ENCODE peak calls at places on chromosomes 13 and 19, in ten cellular contexts. P is activated T-helper 1 cell treated with anti-CD3 and anti-CD28 coated beads, Interleukin-2, amount 50 U/mL, for 16 hours; O is HAP-1; L is hypothalamus; Q is astrocyte; M is amygdala; T is T-helper 22 cell; W is adrenal gland; Z is H9; R is activated naive CD4-positive, alpha-beta T cell treated with anti-CD3 and anti-CD28 coated beads, Interleukin-2, amount 10 ng/mL, durations not matched to agents 7 days and 5 days. B is an unnamed sample.

GRCh38 chr19:7851623-7852500 is 21.8 kb downstream of the EVI5L start:
- DNase-seq in Z (no peak), Q (no peak), O (no peak), T (no peak), L (peak; percentile 94), W (no peak), R (no peak), M (peak; percentile 75), P (no peak), B (no peak)

GRCh38 chr19:1481893-1482360 is 2.9 kb upstream of the C19orf25 start:
- DNase-seq in Z (no peak), W (no peak), Q (no peak), M (no peak), O (no peak), P (no peak), T (no peak), R (no peak), L (no peak), B (no peak)

GRCh38 chr13:28179974-28180373 is 41.6 kb downstream of the PAN3 start:
- DNase-seq in R (no peak), O (no peak), M (no peak), T (no peak), Z (no peak), L (no peak), Q (no peak), P (no peak), W (no peak), B (no peak)

GRCh38 chr13:74773263-74773662 is 639.1 kb upstream of the KLF12 start:
- DNase-seq in Z (no peak), O (no peak), W (no peak), T (no peak), R (no peak), Q (no peak), P (no peak), M (no peak), L (no peak), B (no peak)

GRCh38 chr13:95100525-95101121 is 200.6 kb downstream of the ABCC4 start:
- DNase-seq in R (no peak), Q (peak; percentile 73), M (no peak), O (peak; percentile 90), Z (no peak), W (no peak), L (no peak), P (no peak), T (no peak), B (no peak)

GRCh38 chr19:43372462-43372861 is 19.0 kb downstream of the CD177 start:
- DNase-seq in T (no peak), R (no peak), P (no peak), L (no peak), O (no peak), M (no peak), W (no peak), Q (no peak), Z (no peak), B (no peak)

GRCh38 chr19:56144816-56145215 is 3.7 kb downstream of the ZNF444 start:
- DNase-seq in W (no peak), L (no peak), O (no peak), R (no peak), P (no peak), M (no peak), Z (no peak), Q (no peak), T (no peak), B (no peak)

GRCh38 chr19:50708179-50708879 is 11.3 kb downstream of the SHANK1 start:
- DNase-seq in R (no peak), P (no peak), T (no peak), M (no peak), Q (no peak), L (no peak), W (no peak), O (no peak), Z (no peak), B (no peak)

GRCh38 chr19:36212895-36213294 is 1.6 kb downstream of the ZNF565 start:
- DNase-seq in R (no peak), Q (no peak), O (no peak), Z (no peak), W (no peak), P (no peak), T (no peak), L (no peak), M (no peak), B (no peak)

GRCh38 chr13:114115796-114116195 is 16.6 kb downstream of the RASA3 start:
- DNase-seq in P (no peak), Z (no peak), O (no peak), Q (no peak), W (no peak), M (no peak), L (no peak), R (no peak), T (no peak), B (no peak)

GRCh38 chr13:33787051-33787591 is 30.8 kb upstream of the RFC3 start:
- DNase-seq in W (no peak), R (peak; percentile 21), T (no peak), P (no peak), L (no peak), O (no peak), M (no peak), Z (no peak), Q (no peak), B (no peak)

GRCh38 chr19:2290441-2291184 is 8.6 kb upstream of the PEAK3 start:
- DNase-seq in P (no peak), O (no peak), L (no peak), M (no peak), R (peak; percentile 53), Q (no peak), W (no peak), Z (peak; percentile 67), T (no peak), B (no peak)

GRCh38 chr19:11420429-11420893 is 1.3 kb upstream of the RGL3 start:
- DNase-seq in P (no peak), R (no peak), T (no peak), L (peak; percentile 12), M (no peak), Q (no peak), W (peak; percentile 85), Z (no peak), O (no peak), B (no peak)

GRCh38 chr19:35549174-35549788 is 3.9 kb downstream of the TMEM147 start:
- DNase-seq in R (peak; percentile 71), Q (no peak), T (peak; percentile 24), P (no peak), M (no peak), W (peak; percentile 72), O (peak; percentile 64), Z (peak; percentile 79), L (peak; percentile 29), B (peak; percentile 22)

GRCh38 chr19:35689836-35690235 is 14.5 kb upstream of the ZBTB32 start:
- DNase-seq in T (no peak), L (no peak), Z (no peak), P (no peak), M (no peak), W (no peak), R (no peak), Q (no peak), O (no peak), B (no peak)

GRCh38 chr13:40370662-40371061 is 295.8 kb downstream of the FOXO1 start:
- DNase-seq in W (no peak), M (no peak), R (no peak), P (no peak), T (no peak), Z (no peak), L (no peak), O (no peak), Q (no peak), B (no peak)

GRCh38 chr13:98649861-98650260 is 73.0 kb upstream of the STK24 start:
- DNase-seq in Z (no peak), R (no peak), M (no peak), L (no peak), W (no peak), P (no peak), T (no peak), O (no peak), Q (no peak), B (no peak)

GRCh38 chr13:94435604-94436226 is 43.8 kb downstream of the DCT start:
- DNase-seq in P (no peak), O (peak; percentile 47), L (peak; percentile 8), M (no peak), R (no peak), T (no peak), W (no peak), Q (peak; percentile 33), Z (no peak), B (peak; percentile 35)

GRCh38 chr19:16001481-16002312 is 52.9 kb downstream of the OR10H4 start:
- DNase-seq in T (no peak), O (no peak), P (no peak), L (no peak), W (no peak), R (peak; percentile 66), Z (no peak), M (no peak), Q (peak; percentile 10), B (no peak)

GRCh38 chr13:28659611-28659970 is 661 bp downstream of the POMP start:
- DNase-seq in P (no peak), T (no peak), Z (no peak), O (no peak), W (no peak), M (no peak), L (no peak), Q (peak; percentile 64), R (peak; percentile 38), B (no peak)

GRCh38 chr19:29590278-29590677 is 15.8 kb upstream of the POP4 start:
- DNase-seq in Q (no peak), W (no peak), M (no peak), O (no peak), Z (no peak), L (no peak), P (no peak), R (no peak), T (no peak), B (no peak)

GRCh38 chr13:93169980-93170379 is 56.6 kb upstream of the GPC6 start:
- DNase-seq in Q (peak; percentile 100), Z (no peak), M (no peak), T (no peak), P (no peak), R (no peak), O (no peak), W (peak; percentile 11), L (no peak), B (no peak)

GRCh38 chr19:39047076-39047475 is 14.7 kb upstream of the FBXO27 start:
- DNase-seq in O (no peak), M (no peak), Z (no peak), Q (no peak), L (no peak), W (no peak), T (no peak), R (no peak), P (no peak), B (no peak)

B was measured in NCI-H446 treated with DMSO at 0.1 percent for 48 hours.